ENCODE peak calls at places on chromosomes 4 and X, in six cellular contexts. C, V, T, R, G and E are unnamed samples.

GRCh38 chr4:8227771-8228318 is 28.8 kb downstream of the SH3TC1 start:
- DNase-seq in V (no peak), C (no peak), R (no peak), T (no peak), G (no peak), E (no peak)

GRCh38 chrX:50081282-50081955 is 119.4 kb downstream of the AKAP4 start:
- DNase-seq in T (peak), C (no peak), G (peak), R (no peak), V (no peak), E (no peak)

GRCh38 chr4:40843696-40844095 is 93.9 kb downstream of the NSUN7 start:
- DNase-seq in T (no peak), C (peak), R (peak), V (peak), G (no peak), E (no peak)

GRCh38 chrX:136528645-136529315 is 3.2 kb upstream of the VGLL1 start:
- DNase-seq in G (peak), T (no peak), R (no peak), C (no peak), V (peak), E (no peak)

GRCh38 chrX:119693996-119694451 is 1.1 kb upstream of the SEPTIN6 start:
- DNase-seq in V (no peak), C (no peak), R (no peak), G (peak), T (no peak), E (no peak)

GRCh38 chrX:69282893-69283690 is 117.8 kb upstream of the PJA1 start:
- DNase-seq in G (no peak), T (no peak), R (no peak), C (no peak), V (no peak), E (no peak)

GRCh38 chr4:128068927-128069326 is 7.8 kb downstream of the LARP1B start:
- DNase-seq in R (no peak), G (no peak), C (no peak), T (peak), V (peak), E (no peak)

GRCh38 chrX:115324194-115324593 is 34.7 kb downstream of the LUZP4 start:
- DNase-seq in V (no peak), G (peak), C (no peak), R (no peak), T (peak), E (no peak)

GRCh38 chr4:112704991-112705845 is 68.3 kb downstream of the LARP7 start:
- DNase-seq in V (peak), G (peak), T (peak), R (peak), C (no peak), E (no peak)

GRCh38 chr4:97525236-97525635 is 618.0 kb downstream of the STPG2 start:
- DNase-seq in G (no peak), R (no peak), V (no peak), C (no peak), T (no peak), E (no peak)

GRCh38 chr4:111204807-111205206 is 581.9 kb upstream of the PITX2 start:
- DNase-seq in V (no peak), T (no peak), C (no peak), G (no peak), R (no peak), E (no peak)

GRCh38 chr4:158578476-158578875 is 56.8 kb downstream of the RXFP1 start:
- DNase-seq in G (no peak), V (peak), C (peak), R (no peak), T (peak), E (no peak)

GRCh38 chr4:150934022-150934421 is 81.1 kb downstream of the LRBA start:
- DNase-seq in V (no peak), T (no peak), C (no peak), R (no peak), G (no peak), E (no peak)

GRCh38 chrX:39309018-39309620 is 507.9 kb downstream of the MID1IP1 start:
- DNase-seq in G (no peak), R (peak), C (no peak), V (peak), T (peak), E (peak)

GRCh38 chr4:80156410-80156809 is 40.9 kb upstream of the PRDM8 start:
- DNase-seq in V (no peak), R (no peak), T (no peak), G (no peak), C (no peak), E (no peak)

DNA sequence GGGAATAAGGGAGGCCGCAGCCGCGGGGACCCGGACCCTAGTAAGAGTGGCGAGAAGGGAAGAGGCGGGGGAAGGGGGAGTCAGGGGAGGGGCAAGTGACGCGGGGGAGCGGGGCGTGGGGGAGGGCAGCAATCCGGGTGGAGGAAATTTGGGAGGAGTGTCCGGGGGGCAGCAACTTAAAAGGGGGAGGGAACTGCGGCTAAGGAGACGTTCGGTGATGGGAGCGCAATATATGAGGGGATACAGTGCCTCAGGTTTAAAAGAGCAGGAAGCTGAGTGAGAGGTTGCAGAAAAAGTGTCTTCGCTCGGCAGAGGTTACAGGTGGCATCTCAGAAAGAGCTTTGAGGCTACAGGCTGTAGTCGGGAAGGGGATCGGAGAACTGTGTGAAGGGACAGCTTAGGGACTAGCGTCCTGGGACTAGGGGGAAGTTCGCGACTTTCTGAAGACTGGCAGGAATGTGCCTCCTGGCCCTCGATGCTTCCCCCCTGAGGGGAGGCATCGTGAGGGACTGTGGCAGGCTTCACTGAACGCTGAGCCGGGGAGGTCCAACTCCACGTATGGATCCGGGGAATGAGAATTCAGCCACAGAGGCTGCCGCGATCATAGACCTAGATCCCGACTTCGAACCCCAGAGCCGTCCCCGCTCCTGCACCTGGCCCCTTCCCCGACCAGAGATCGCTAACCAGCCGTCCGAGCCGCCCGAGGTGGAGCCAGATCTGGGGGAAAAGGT is 485 bp downstream of the FOXO4 start:
- DNase-seq in G (no peak), V (no peak), C (no peak), T (peak), R (no peak), E (no peak)
- H3K27ac ChIP-seq in G (peak), V (no peak), C (no peak), T (no peak), R (peak), E (peak)

DNA sequence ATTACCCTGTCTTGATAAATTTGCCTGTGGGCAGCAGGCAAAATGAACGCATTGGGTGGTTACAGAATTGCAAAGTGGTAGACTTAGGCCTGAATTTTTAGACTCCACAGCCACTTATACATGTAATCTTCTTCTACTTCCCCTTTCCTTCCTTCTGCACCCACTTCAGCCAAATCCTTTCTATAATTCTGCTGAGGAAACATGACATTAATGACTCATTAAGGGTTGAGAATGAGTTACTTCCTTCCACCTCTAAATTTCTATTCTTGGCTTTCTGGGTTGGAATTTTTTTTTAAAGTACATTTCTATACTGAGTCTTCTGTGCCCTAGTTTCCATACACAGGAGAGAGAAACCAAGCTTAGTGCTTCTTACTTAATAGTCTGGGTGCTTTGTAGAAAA is 10.1 kb downstream of the PAPSS1 start:
- DNase-seq in C (no peak), T (peak), R (no peak), V (peak), G (no peak), E (no peak)
- H3K27ac ChIP-seq in C (no peak), T (no peak), R (no peak), V (no peak), G (no peak), E (no peak)

DNA sequence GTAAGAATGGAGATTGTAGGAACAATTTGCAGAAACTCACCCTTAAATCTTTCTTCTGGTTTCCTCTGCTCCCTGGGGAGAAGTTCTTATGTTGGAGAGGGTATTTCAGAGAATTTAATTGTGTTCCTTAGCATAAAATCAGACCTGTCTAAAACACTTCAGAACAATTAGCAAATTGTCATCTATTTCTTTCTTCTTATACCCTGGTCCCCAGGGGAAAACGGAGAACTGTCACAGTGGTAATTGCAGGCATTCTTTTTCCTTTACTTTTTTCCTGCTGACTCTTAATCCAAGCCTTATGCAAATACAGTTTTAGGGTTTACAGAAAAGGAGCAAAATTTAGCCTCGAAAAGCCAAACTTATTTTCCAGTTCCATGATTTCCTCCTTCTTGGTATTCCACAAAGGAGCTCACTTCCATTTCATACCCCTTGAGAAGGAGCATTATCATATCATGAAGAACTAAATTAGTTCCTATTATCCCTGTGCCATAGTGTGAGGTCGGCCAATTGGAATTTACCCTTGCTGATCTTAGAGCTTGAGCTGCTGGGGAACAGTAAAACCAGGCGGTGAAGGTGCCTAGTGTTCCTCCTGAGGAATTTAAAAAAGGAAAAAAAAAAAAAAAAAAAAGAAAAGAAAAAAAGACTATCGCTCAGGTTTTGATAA is 173.8 kb downstream of the IL15 start:
- DNase-seq in G (no peak), T (no peak), R (no peak), C (no peak), V (peak), E (no peak)
- H3K27ac ChIP-seq in G (no peak), T (no peak), R (no peak), C (no peak), V (no peak), E (no peak)

DNA sequence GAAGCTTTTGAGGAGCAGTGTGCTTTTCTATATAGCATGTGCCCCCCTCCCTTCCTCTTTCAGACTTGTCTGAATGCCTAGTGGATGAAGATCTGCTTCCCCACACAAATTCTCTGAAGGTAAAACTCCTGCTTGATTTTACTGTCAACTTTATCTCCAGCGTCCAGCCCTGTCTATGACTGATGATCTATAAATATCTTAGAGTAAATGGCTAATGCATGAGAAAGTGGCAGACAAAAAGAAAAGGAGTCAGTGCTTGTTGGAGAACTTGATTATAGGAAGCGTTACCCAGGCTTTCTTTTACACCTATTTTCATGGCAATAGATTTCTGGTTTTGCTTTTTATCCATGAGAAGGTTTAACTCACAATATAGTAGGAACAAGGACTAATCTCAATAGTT is 168.3 kb upstream of the HS3ST1 start:
- DNase-seq in T (no peak), V (no peak), C (no peak), R (no peak), G (no peak), E (no peak)
- H3K27ac ChIP-seq in T (no peak), V (no peak), C (no peak), R (no peak), G (no peak), E (no peak)